ENCODE peak calls at places on chromosomes 5 and 9, in five cellular contexts. One of them, this sample, is unnamed.

GRCh38 chr9:136095495-136096058 is 488 bp upstream of the NACC2 start:
- DNase-seq in stimulated activated naive CD8-positive, alpha-beta T cell treated with anti-CD3 and anti-CD28 coated beads, Interleukin-15, Interleukin-2, amounts not matched to agents 100 U/mL and 50 U/mL, for 24 hours: no peak
- DNase-seq in OCI-M1: no peak
- DNase-seq in effector memory CD8-positive, alpha-beta T cell: no peak
- DNase-seq in fibroblast of pulmonary artery: peak
- DNase-seq in this sample: peak

GRCh38 chr9:90433398-90433890 is 209.2 kb downstream of the DIRAS2 start:
- DNase-seq in fibroblast of pulmonary artery: peak
- DNase-seq in stimulated activated naive CD8-positive, alpha-beta T cell treated with anti-CD3 and anti-CD28 coated beads, Interleukin-15, Interleukin-2, amounts not matched to agents 100 U/mL and 50 U/mL, for 24 hours: no peak
- DNase-seq in OCI-M1: no peak
- DNase-seq in effector memory CD8-positive, alpha-beta T cell: no peak
- DNase-seq in this sample: no peak

GRCh38 chr9:124800306-124801259 is 23.6 kb downstream of the OLFML2A start:
- DNase-seq in fibroblast of pulmonary artery: peak
- DNase-seq in stimulated activated naive CD8-positive, alpha-beta T cell treated with anti-CD3 and anti-CD28 coated beads, Interleukin-15, Interleukin-2, amounts not matched to agents 100 U/mL and 50 U/mL, for 24 hours: no peak
- DNase-seq in OCI-M1: no peak
- DNase-seq in effector memory CD8-positive, alpha-beta T cell: no peak
- DNase-seq in this sample: no peak

GRCh38 chr9:96619109-96619435 is 571 bp downstream of the CDC14B start:
- DNase-seq in fibroblast of pulmonary artery: no peak
- DNase-seq in effector memory CD8-positive, alpha-beta T cell: no peak
- DNase-seq in OCI-M1: no peak
- DNase-seq in stimulated activated naive CD8-positive, alpha-beta T cell treated with anti-CD3 and anti-CD28 coated beads, Interleukin-15, Interleukin-2, amounts not matched to agents 100 U/mL and 50 U/mL, for 24 hours: no peak
- DNase-seq in this sample: no peak

GRCh38 chr9:4997196-4997595 is 12.1 kb downstream of the JAK2 start:
- DNase-seq in effector memory CD8-positive, alpha-beta T cell: no peak
- DNase-seq in fibroblast of pulmonary artery: no peak
- DNase-seq in OCI-M1: no peak
- DNase-seq in stimulated activated naive CD8-positive, alpha-beta T cell treated with anti-CD3 and anti-CD28 coated beads, Interleukin-15, Interleukin-2, amounts not matched to agents 100 U/mL and 50 U/mL, for 24 hours: no peak
- DNase-seq in this sample: no peak

GRCh38 chr5:54701179-54701578 is 183.6 kb downstream of the SNX18 start:
- DNase-seq in OCI-M1: no peak
- DNase-seq in fibroblast of pulmonary artery: peak
- DNase-seq in effector memory CD8-positive, alpha-beta T cell: no peak
- DNase-seq in stimulated activated naive CD8-positive, alpha-beta T cell treated with anti-CD3 and anti-CD28 coated beads, Interleukin-15, Interleukin-2, amounts not matched to agents 100 U/mL and 50 U/mL, for 24 hours: no peak
- DNase-seq in this sample: no peak

GRCh38 chr5:90347462-90347861 is 62.1 kb downstream of the CETN3 start:
- DNase-seq in effector memory CD8-positive, alpha-beta T cell: no peak
- DNase-seq in fibroblast of pulmonary artery: no peak
- DNase-seq in stimulated activated naive CD8-positive, alpha-beta T cell treated with anti-CD3 and anti-CD28 coated beads, Interleukin-15, Interleukin-2, amounts not matched to agents 100 U/mL and 50 U/mL, for 24 hours: no peak
- DNase-seq in OCI-M1: peak
- DNase-seq in this sample: no peak

GRCh38 chr9:76181020-76181641 is 213.1 kb downstream of the RFK start:
- DNase-seq in stimulated activated naive CD8-positive, alpha-beta T cell treated with anti-CD3 and anti-CD28 coated beads, Interleukin-15, Interleukin-2, amounts not matched to agents 100 U/mL and 50 U/mL, for 24 hours: no peak
- DNase-seq in fibroblast of pulmonary artery: peak
- DNase-seq in effector memory CD8-positive, alpha-beta T cell: no peak
- DNase-seq in OCI-M1: no peak
- DNase-seq in this sample: no peak

GRCh38 chr5:135890867-135891266 is 4.8 kb downstream of the IL9 start:
- DNase-seq in OCI-M1: peak
- DNase-seq in effector memory CD8-positive, alpha-beta T cell: no peak
- DNase-seq in stimulated activated naive CD8-positive, alpha-beta T cell treated with anti-CD3 and anti-CD28 coated beads, Interleukin-15, Interleukin-2, amounts not matched to agents 100 U/mL and 50 U/mL, for 24 hours: peak
- DNase-seq in fibroblast of pulmonary artery: no peak
- DNase-seq in this sample: no peak

GRCh38 chr5:9712506-9713285 is 82.5 kb upstream of the TAS2R1 start:
- DNase-seq in stimulated activated naive CD8-positive, alpha-beta T cell treated with anti-CD3 and anti-CD28 coated beads, Interleukin-15, Interleukin-2, amounts not matched to agents 100 U/mL and 50 U/mL, for 24 hours: no peak
- DNase-seq in effector memory CD8-positive, alpha-beta T cell: no peak
- DNase-seq in fibroblast of pulmonary artery: peak
- DNase-seq in OCI-M1: no peak
- DNase-seq in this sample: no peak

GRCh38 chr9:70466976-70467551 is 52.6 kb upstream of the KLF9 start:
- DNase-seq in fibroblast of pulmonary artery: peak
- DNase-seq in effector memory CD8-positive, alpha-beta T cell: no peak
- DNase-seq in OCI-M1: no peak
- DNase-seq in stimulated activated naive CD8-positive, alpha-beta T cell treated with anti-CD3 and anti-CD28 coated beads, Interleukin-15, Interleukin-2, amounts not matched to agents 100 U/mL and 50 U/mL, for 24 hours: peak
- DNase-seq in this sample: no peak

GRCh38 chr5:178273665-178274541 is 41.3 kb upstream of the PHYKPL start:
- DNase-seq in fibroblast of pulmonary artery: no peak
- DNase-seq in OCI-M1: no peak
- DNase-seq in stimulated activated naive CD8-positive, alpha-beta T cell treated with anti-CD3 and anti-CD28 coated beads, Interleukin-15, Interleukin-2, amounts not matched to agents 100 U/mL and 50 U/mL, for 24 hours: no peak
- DNase-seq in effector memory CD8-positive, alpha-beta T cell: no peak
- DNase-seq in this sample: no peak

GRCh38 chr5:173303878-173304590 is 24.2 kb downstream of the STC2 start:
- DNase-seq in fibroblast of pulmonary artery: no peak
- DNase-seq in OCI-M1: no peak
- DNase-seq in effector memory CD8-positive, alpha-beta T cell: no peak
- DNase-seq in stimulated activated naive CD8-positive, alpha-beta T cell treated with anti-CD3 and anti-CD28 coated beads, Interleukin-15, Interleukin-2, amounts not matched to agents 100 U/mL and 50 U/mL, for 24 hours: no peak
- DNase-seq in this sample: no peak

GRCh38 chr9:90680534-90680933 is 37.9 kb upstream of the DIRAS2 start:
- DNase-seq in OCI-M1: no peak
- DNase-seq in effector memory CD8-positive, alpha-beta T cell: no peak
- DNase-seq in fibroblast of pulmonary artery: no peak
- DNase-seq in stimulated activated naive CD8-positive, alpha-beta T cell treated with anti-CD3 and anti-CD28 coated beads, Interleukin-15, Interleukin-2, amounts not matched to agents 100 U/mL and 50 U/mL, for 24 hours: no peak
- DNase-seq in this sample: no peak

GRCh38 chr5:74641014-74641777 is 668 bp upstream of the ENC1 start:
- DNase-seq in fibroblast of pulmonary artery: peak
- DNase-seq in effector memory CD8-positive, alpha-beta T cell: no peak
- DNase-seq in stimulated activated naive CD8-positive, alpha-beta T cell treated with anti-CD3 and anti-CD28 coated beads, Interleukin-15, Interleukin-2, amounts not matched to agents 100 U/mL and 50 U/mL, for 24 hours: peak
- DNase-seq in OCI-M1: no peak
- DNase-seq in this sample: peak

GRCh38 chr9:34540826-34541225 is 18.0 kb upstream of the ENHO start:
- DNase-seq in OCI-M1: no peak
- DNase-seq in effector memory CD8-positive, alpha-beta T cell: no peak
- DNase-seq in stimulated activated naive CD8-positive, alpha-beta T cell treated with anti-CD3 and anti-CD28 coated beads, Interleukin-15, Interleukin-2, amounts not matched to agents 100 U/mL and 50 U/mL, for 24 hours: no peak
- DNase-seq in fibroblast of pulmonary artery: peak
- DNase-seq in this sample: no peak

GRCh38 chr5:50958852-50959457 is 292.5 kb downstream of the PARP8 start:
- DNase-seq in effector memory CD8-positive, alpha-beta T cell: no peak
- DNase-seq in stimulated activated naive CD8-positive, alpha-beta T cell treated with anti-CD3 and anti-CD28 coated beads, Interleukin-15, Interleukin-2, amounts not matched to agents 100 U/mL and 50 U/mL, for 24 hours: no peak
- DNase-seq in fibroblast of pulmonary artery: peak
- DNase-seq in OCI-M1: peak
- DNase-seq in this sample: peak

GRCh38 chr5:134184155-134185135 is 7.7 kb upstream of the SKP1 start:
- DNase-seq in fibroblast of pulmonary artery: peak
- DNase-seq in OCI-M1: peak
- DNase-seq in effector memory CD8-positive, alpha-beta T cell: peak
- DNase-seq in stimulated activated naive CD8-positive, alpha-beta T cell treated with anti-CD3 and anti-CD28 coated beads, Interleukin-15, Interleukin-2, amounts not matched to agents 100 U/mL and 50 U/mL, for 24 hours: peak
- DNase-seq in this sample: peak

GRCh38 chr5:541148-541887 is 17.1 kb upstream of the SLC9A3 start:
- DNase-seq in fibroblast of pulmonary artery: no peak
- DNase-seq in effector memory CD8-positive, alpha-beta T cell: no peak
- DNase-seq in stimulated activated naive CD8-positive, alpha-beta T cell treated with anti-CD3 and anti-CD28 coated beads, Interleukin-15, Interleukin-2, amounts not matched to agents 100 U/mL and 50 U/mL, for 24 hours: peak
- DNase-seq in OCI-M1: no peak
- DNase-seq in this sample: no peak

GRCh38 chr5:32583582-32584232 is 1.6 kb upstream of the SUB1 start:
- DNase-seq in effector memory CD8-positive, alpha-beta T cell: no peak
- DNase-seq in fibroblast of pulmonary artery: no peak
- DNase-seq in OCI-M1: no peak
- DNase-seq in stimulated activated naive CD8-positive, alpha-beta T cell treated with anti-CD3 and anti-CD28 coated beads, Interleukin-15, Interleukin-2, amounts not matched to agents 100 U/mL and 50 U/mL, for 24 hours: no peak
- DNase-seq in this sample: no peak

GRCh38 chr5:174457141-174457678 is 267.2 kb upstream of the MSX2 start:
- DNase-seq in stimulated activated naive CD8-positive, alpha-beta T cell treated with anti-CD3 and anti-CD28 coated beads, Interleukin-15, Interleukin-2, amounts not matched to agents 100 U/mL and 50 U/mL, for 24 hours: no peak
- DNase-seq in OCI-M1: no peak
- DNase-seq in effector memory CD8-positive, alpha-beta T cell: no peak
- DNase-seq in fibroblast of pulmonary artery: no peak
- DNase-seq in this sample: no peak

GRCh38 chr9:136015656-136016055 is 54.5 kb upstream of the UBAC1 start:
- DNase-seq in effector memory CD8-positive, alpha-beta T cell: no peak
- DNase-seq in fibroblast of pulmonary artery: no peak
- DNase-seq in OCI-M1: no peak
- DNase-seq in stimulated activated naive CD8-positive, alpha-beta T cell treated with anti-CD3 and anti-CD28 coated beads, Interleukin-15, Interleukin-2, amounts not matched to agents 100 U/mL and 50 U/mL, for 24 hours: no peak
- DNase-seq in this sample: no peak

GRCh38 chr5:59922220-59922619 is 28.7 kb upstream of the PDE4D start:
- DNase-seq in stimulated activated naive CD8-positive, alpha-beta T cell treated with anti-CD3 and anti-CD28 coated beads, Interleukin-15, Interleukin-2, amounts not matched to agents 100 U/mL and 50 U/mL, for 24 hours: no peak
- DNase-seq in effector memory CD8-positive, alpha-beta T cell: no peak
- DNase-seq in fibroblast of pulmonary artery: no peak
- DNase-seq in OCI-M1: no peak
- DNase-seq in this sample: no peak